ENCODE peak calls at places on chromosomes 16 and 17, in ten cellular contexts. Y is lower lobe of right lung, I is astrocyte of the cerebellum, M is upper lobe of right lung, H is PC-3, E is brain microvascular endothelial cell, L is heart left ventricle, T is stomach, X is HCT116, P is lower leg skin. G is an unnamed sample.

GRCh38 chr17:53719229-53719628 is 103.5 kb upstream of the KIF2B start:
- DNase-seq in M (no peak), H (no peak), L (no peak), Y (no peak), P (no peak), I (no peak), X (no peak), E (no peak), T (no peak), G (no peak)

GRCh38 chr17:79620207-79621038 is 9.6 kb upstream of the RBFOX3 start:
- DNase-seq in T (no peak), M (peak), H (no peak), L (peak), E (no peak), Y (peak), X (no peak), P (no peak), I (no peak), G (peak)

GRCh38 chr17:37475713-37476420 is 13.8 kb upstream of the DUSP14 start:
- DNase-seq in X (no peak), Y (no peak), P (no peak), M (no peak), L (no peak), T (no peak), I (no peak), E (no peak), H (no peak), G (no peak)

GRCh38 chr17:2935622-2936021 is 127.8 kb downstream of the OR1D5 start:
- DNase-seq in L (no peak), H (no peak), X (no peak), I (no peak), M (no peak), E (no peak), Y (no peak), P (no peak), T (no peak), G (no peak)

GRCh38 chr17:49875690-49876089 is 27.8 kb upstream of the TAC4 start:
- DNase-seq in M (no peak), I (no peak), P (no peak), E (no peak), Y (no peak), X (no peak), L (no peak), T (no peak), H (no peak), G (no peak)

GRCh38 chr16:88705746-88706287 is 391 bp downstream of the RNF166 start:
- DNase-seq in I (no peak), T (no peak), M (no peak), P (no peak), H (no peak), L (no peak), E (no peak), Y (no peak), X (no peak), G (no peak)

GRCh38 chr16:85465328-85466307 is 147.5 kb upstream of the GSE1 start:
- DNase-seq in H (peak), X (no peak), M (no peak), P (no peak), L (peak), T (no peak), E (no peak), I (no peak), Y (no peak), G (no peak)

GRCh38 chr16:75065149-75065807 is 51.3 kb downstream of the LDHD start:
- DNase-seq in X (no peak), T (no peak), E (no peak), Y (peak), L (no peak), P (no peak), I (no peak), H (peak), M (no peak), G (no peak)

GRCh38 chr16:30901201-30902069 is 5.0 kb downstream of the CTF1 start:
- DNase-seq in Y (no peak), H (no peak), I (no peak), T (no peak), X (no peak), M (no peak), E (no peak), P (no peak), L (no peak), G (no peak)

GRCh38 chr17:77235370-77236080 is 94.8 kb downstream of the SEC14L1 start:
- DNase-seq in I (peak), H (no peak), E (peak), P (peak), T (no peak), X (no peak), Y (peak), L (peak), M (no peak), G (peak)

GRCh38 chr16:11093578-11094074 is 149.3 kb downstream of the CLEC16A start:
- DNase-seq in M (peak), P (no peak), T (no peak), X (no peak), E (no peak), L (no peak), I (no peak), H (no peak), Y (no peak), G (no peak)

GRCh38 chr16:76932541-76933211 is 258.3 kb upstream of the MON1B start:
- DNase-seq in Y (no peak), L (no peak), E (no peak), P (no peak), M (no peak), T (no peak), I (no peak), X (no peak), H (no peak), G (no peak)

GRCh38 chr16:16988963-16989362 is 481.8 kb downstream of the XYLT1 start:
- DNase-seq in M (no peak), L (no peak), X (no peak), P (no peak), H (no peak), I (no peak), T (no peak), E (no peak), Y (no peak), G (no peak)

GRCh38 chr16:16992986-16993783 is 477.6 kb downstream of the XYLT1 start:
- DNase-seq in L (no peak), Y (no peak), E (no peak), T (no peak), I (no peak), H (no peak), X (no peak), P (no peak), M (no peak), G (no peak)

GRCh38 chr16:16994831-16995230 is 475.9 kb downstream of the XYLT1 start:
- DNase-seq in X (no peak), M (no peak), Y (no peak), L (no peak), I (no peak), T (no peak), H (no peak), E (no peak), P (no peak), G (no peak)

GRCh38 chr16:16996830-16997229 is 473.9 kb downstream of the XYLT1 start:
- DNase-seq in T (no peak), Y (no peak), E (no peak), H (no peak), L (no peak), P (no peak), I (no peak), X (no peak), M (no peak), G (no peak)

GRCh38 chr16:16991711-16992110 is 479.0 kb downstream of the XYLT1 start:
- DNase-seq in M (no peak), L (no peak), X (no peak), T (no peak), I (no peak), P (no peak), H (no peak), E (no peak), Y (no peak), G (no peak)
- TF ChIP-seq CTCF in M (no peak), L (no peak), X (no peak), T (no peak), I (no peak), P (no peak), H (no peak), E (no peak), Y (no peak), G (no peak)

GRCh38 chr17:47952181-47953021 is 5.3 kb downstream of the PRR15L start:
- DNase-seq in P (no peak), M (no peak), E (no peak), X (no peak), T (peak), L (no peak), H (no peak), I (no peak), Y (no peak), G (no peak)

GRCh38 chr17:47950448-47950847 is 7.2 kb downstream of the PRR15L start:
- DNase-seq in I (no peak), Y (no peak), E (no peak), T (no peak), P (no peak), X (no peak), M (no peak), L (no peak), H (peak), G (no peak)

GRCh38 chr17:47948706-47949196 is 7.4 kb downstream of the PNPO start:
- DNase-seq in E (no peak), M (no peak), T (peak), H (peak), Y (no peak), P (no peak), L (no peak), I (no peak), X (no peak), G (no peak)

GRCh38 chr17:47949197-47949759 is 7.9 kb downstream of the PNPO start:
- DNase-seq in L (peak), I (peak), T (peak), H (peak), M (peak), E (peak), Y (peak), P (peak), X (peak), G (peak)

GRCh38 chr17:47949951-47950350 is 7.7 kb downstream of the PRR15L start:
- DNase-seq in T (peak), Y (no peak), P (no peak), E (no peak), M (no peak), X (no peak), H (peak), L (no peak), I (no peak), G (no peak)
- H3K4me3 ChIP-seq in T (no peak), Y (peak), P (no peak), E (no peak), M (peak), X (no peak), H (peak), L (peak), I (no peak), G (no peak)

GRCh38 chr16:87347932-87348615 is 30.9 kb upstream of the C16orf95 start:
- DNase-seq in I (no peak), P (no peak), E (no peak), M (no peak), H (no peak), L (no peak), Y (no peak), X (no peak), T (no peak), G (no peak)
- TF ChIP-seq CTCF in I (no peak), P (no peak), E (no peak), M (no peak), H (peak), L (no peak), Y (no peak), X (no peak), T (no peak), G (no peak)

GRCh38 chr17:28599311-28600184 is 723 bp upstream of the SPAG5 start:
- DNase-seq in L (peak), M (peak), E (peak), I (peak), X (peak), H (peak), P (peak), T (peak), Y (peak), G (no peak)
- H3K4me3 ChIP-seq in L (peak), M (peak), E (peak), I (peak), X (peak), H (peak), P (peak), T (peak), Y (peak), G (peak)

DNA sequence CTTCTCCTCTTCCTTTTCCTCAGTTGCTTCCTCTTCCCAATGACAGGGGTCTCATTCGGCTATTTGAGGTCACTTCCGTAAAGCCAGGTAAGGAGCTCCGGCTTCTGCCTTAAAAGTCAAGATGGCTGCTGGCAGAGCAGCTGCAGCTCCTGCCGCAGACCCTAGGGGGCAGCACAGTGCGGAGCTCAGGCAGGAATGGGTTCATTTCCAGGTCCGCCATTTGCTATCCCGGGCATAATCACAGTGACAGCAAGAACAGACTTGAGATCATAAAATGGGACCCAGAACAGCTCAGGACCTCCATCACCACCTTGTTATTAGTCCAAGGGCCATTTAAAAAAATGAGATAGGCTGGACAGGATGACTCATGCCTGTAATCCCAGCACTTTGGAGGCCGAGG is 199.5 kb downstream of the ZNF18 start:
- DNase-seq in M (no peak), Y (no peak), I (no peak), X (no peak), T (no peak), L (no peak), E (no peak), H (no peak), P (no peak), G (no peak)
- TF ChIP-seq CTCF in M (no peak), Y (no peak), I (peak), X (no peak), T (no peak), L (no peak), E (peak), H (peak), P (no peak), G (no peak)

GRCh38 chr17:65593092-65593869 is 31.8 kb upstream of the AXIN2 start:
- DNase-seq in I (no peak), E (no peak), P (no peak), X (no peak), M (no peak), Y (no peak), T (no peak), L (no peak), H (no peak), G (no peak)
- H3K4me3 ChIP-seq in I (no peak), E (peak), P (no peak), X (no peak), M (no peak), Y (no peak), T (no peak), L (no peak), H (no peak), G (peak)

DNA sequence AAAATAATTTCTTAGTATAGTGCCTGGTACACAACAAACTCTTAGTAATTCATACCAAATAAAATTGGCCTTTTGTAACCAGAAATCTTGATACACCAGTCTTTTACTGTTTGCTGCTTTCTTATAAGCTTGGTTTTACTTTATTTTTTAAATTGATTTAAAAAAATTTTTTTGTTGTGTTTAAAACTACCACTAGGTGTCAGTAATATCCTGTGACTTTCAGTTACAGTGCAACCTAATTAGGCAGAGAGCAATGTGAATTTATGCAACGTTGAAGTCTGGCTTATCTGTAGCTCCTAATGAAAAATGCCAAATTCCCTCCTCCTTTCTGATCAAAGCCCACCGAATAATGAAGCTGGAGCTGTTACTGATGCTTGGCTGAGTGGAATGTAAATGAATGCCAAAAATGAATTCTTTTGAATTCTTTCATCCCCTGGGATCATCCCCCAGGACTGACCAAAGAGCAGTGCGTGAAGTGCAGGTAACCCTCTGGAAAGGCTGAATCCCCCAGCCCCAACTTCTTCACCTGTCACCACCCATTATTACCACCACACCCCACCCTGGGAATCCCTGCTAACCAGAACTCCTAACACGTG is 3.8 kb downstream of the ERCC4 start:
- DNase-seq in I (peak), X (peak), T (no peak), E (no peak), M (no peak), Y (no peak), L (no peak), H (peak), P (no peak), G (no peak)
- TF ChIP-seq CTCF in I (peak), X (peak), T (peak), E (peak), M (peak), Y (peak), L (peak), H (peak), P (no peak), G (peak)